ENCODE peak calls at places on chromosomes 16 and 17, in six cellular contexts. X is Panc1, M is cardiac muscle cell, J is OCI-LY7, R is epithelial cell of esophagus, W is PC-3. S is an unnamed sample.

GRCh38 chr16:21663889-21664647 is at the start of gene OTOA:
- DNase-seq in M (peak; percentile 18), X (no peak), W (no peak), R (no peak), J (no peak), S (no peak)

GRCh38 chr16:69520800-69521602 is 44.8 kb upstream of the NFAT5 start:
- DNase-seq in M (no peak), R (peak; percentile 19), J (no peak), W (no peak), X (no peak), S (no peak)

GRCh38 chr17:75364078-75364477 is 41.4 kb downstream of the GRB2 start:
- DNase-seq in W (peak; percentile 94), J (no peak), X (peak; percentile 48), R (peak; percentile 74), M (no peak), S (peak; percentile 84)

GRCh38 chr17:41932821-41933389 is 2.5 kb downstream of the ODAD4 start:
- DNase-seq in M (no peak), W (no peak), R (no peak), J (no peak), X (no peak), S (no peak)

GRCh38 chr16:30533748-30534367 is 800 bp downstream of the ZNF747 start:
- DNase-seq in R (no peak), J (peak; percentile 45), X (no peak), W (no peak), M (no peak), S (peak; percentile 34)

GRCh38 chr16:75621170-75621477 is 2.0 kb downstream of the ADAT1 start:
- DNase-seq in J (peak; percentile 64), W (peak; percentile 39), X (no peak), R (peak; percentile 48), M (peak; percentile 48), S (peak; percentile 71)

GRCh38 chr16:610513-611381 is 20.0 kb upstream of the WFIKKN1 start:
- DNase-seq in J (peak; percentile 31), X (no peak), R (peak; percentile 83), M (peak; percentile 55), W (no peak), S (peak; percentile 41)

GRCh38 chr17:54738496-54738895 is 162.2 kb upstream of the TOM1L1 start:
- DNase-seq in J (no peak), R (no peak), M (no peak), X (no peak), W (no peak), S (no peak)

GRCh38 chr17:57697891-57698708 is 47.0 kb downstream of the CCDC182 start:
- DNase-seq in W (no peak), J (no peak), X (no peak), M (peak; percentile 19), R (peak; percentile 5), S (no peak)

GRCh38 chr17:6843241-6843890 is 11.8 kb upstream of the TEKT1 start:
- DNase-seq in J (peak; percentile 74), R (peak; percentile 73), X (peak; percentile 25), W (peak; percentile 78), M (peak; percentile 65), S (peak; percentile 74)

GRCh38 chr17:7588553-7589203 is 1.2 kb downstream of the SOX15 start:
- DNase-seq in X (no peak), W (no peak), J (no peak), R (peak; percentile 42), M (no peak), S (no peak)

GRCh38 chr16:11093578-11094074 is 149.3 kb downstream of the CLEC16A start:
- DNase-seq in W (no peak), M (no peak), X (no peak), R (no peak), J (no peak), S (no peak)

GRCh38 chr17:37614391-37614790 is 5.2 kb upstream of the SYNRG start:
- DNase-seq in W (peak; percentile 67), X (no peak), R (peak; percentile 91), M (no peak), J (no peak), S (peak; percentile 77)

GRCh38 chr17:19707728-19708221 is 8.6 kb downstream of the SLC47A2 start:
- DNase-seq in W (no peak), J (no peak), X (no peak), M (no peak), R (no peak), S (no peak)

GRCh38 chr16:27795992-27796614 is 246.2 kb downstream of the KATNIP start:
- DNase-seq in M (peak; percentile 90), R (peak; percentile 50), X (no peak), W (peak; percentile 43), J (peak; percentile 29), S (peak; percentile 50)

GRCh38 chr16:87618216-87618615 is 15.9 kb downstream of the JPH3 start:
- DNase-seq in M (no peak), J (no peak), X (no peak), R (no peak), W (no peak), S (no peak)

GRCh38 chr16:4288148-4288921 is 15.5 kb upstream of the TFAP4 start:
- DNase-seq in X (no peak), M (peak; percentile 83), W (peak; percentile 73), J (peak; percentile 79), R (peak; percentile 91), S (peak; percentile 58)

GRCh38 chr17:72380120-72380519 is 259.3 kb downstream of the SOX9 start:
- DNase-seq in W (no peak), R (no peak), X (no peak), J (no peak), M (no peak), S (no peak)

GRCh38 chr17:27315796-27316465 is 22.0 kb downstream of the WSB1 start:
- DNase-seq in X (no peak), W (no peak), J (no peak), R (no peak), M (no peak), S (no peak)

GRCh38 chr17:61427567-61427966 is 24.7 kb upstream of the TBX4 start:
- DNase-seq in R (no peak), X (no peak), M (no peak), W (no peak), J (no peak), S (no peak)

GRCh38 chr17:61423967-61424649 is 24.5 kb downstream of the TBX2 start:
- DNase-seq in M (no peak), R (no peak), W (no peak), J (no peak), X (no peak), S (no peak)

GRCh38 chr17:61429274-61429673 is 22.9 kb upstream of the TBX4 start:
- DNase-seq in X (no peak), W (no peak), R (no peak), J (no peak), M (no peak), S (no peak)

GRCh38 chr17:61425682-61426481 is 26.2 kb downstream of the TBX2 start:
- DNase-seq in J (no peak), X (no peak), M (no peak), W (peak; percentile 60), R (no peak), S (peak; percentile 35)

GRCh38 chr17:61426482-61427304 is 25.5 kb upstream of the TBX4 start:
- DNase-seq in M (no peak), R (no peak), W (peak; percentile 98), X (no peak), J (no peak), S (peak; percentile 63)
- TF ChIP-seq CTCF in M (no peak), R (no peak), W (peak; percentile 50), X (no peak), J (peak; percentile 21), S (peak; percentile 28)

GRCh38 chr17:39793473-39793872 is 55.7 kb downstream of the GRB7 start:
- DNase-seq in R (no peak), X (no peak), M (no peak), W (no peak), J (no peak), S (no peak)
- H3K4me3 ChIP-seq in R (no peak overlapping the region), X (no peak overlapping the region), M (no peak overlapping the region), W (no peak overlapping the region), J (peak overlapping the region; percentile 52), S (no peak overlapping the region)

GRCh38 chr17:48636177-48637018 is 10.2 kb upstream of the HOXB9 start:
- DNase-seq in W (peak; percentile 84), X (no peak), J (peak; percentile 80), R (peak; percentile 37), M (peak; percentile 93), S (peak; percentile 16)
- TF ChIP-seq CTCF in W (peak; percentile 81), X (peak; percentile 93), J (peak; percentile 82), R (peak; percentile 35), M (peak; percentile 57), S (peak; percentile 36)

GRCh38 chr17:79834575-79835469 is 4.4 kb downstream of the CBX4 start:
- DNase-seq in J (peak; percentile 52), X (no peak), R (no peak), M (peak; percentile 54), W (peak; percentile 35), S (no peak)

GRCh38 chr17:79835470-79835899 is 3.8 kb downstream of the CBX4 start:
- DNase-seq in J (no peak), M (peak; percentile 56), R (no peak), W (no peak), X (no peak), S (no peak)

GRCh38 chr17:79832211-79833109 is 6.8 kb downstream of the CBX4 start:
- DNase-seq in W (no peak), X (no peak), R (no peak), J (no peak), M (peak; percentile 85), S (peak; percentile 51)

GRCh38 chr17:79833110-79833450 is 6.2 kb downstream of the CBX4 start:
- DNase-seq in J (no peak), W (no peak), R (no peak), X (no peak), M (no peak), S (no peak)

DNA sequence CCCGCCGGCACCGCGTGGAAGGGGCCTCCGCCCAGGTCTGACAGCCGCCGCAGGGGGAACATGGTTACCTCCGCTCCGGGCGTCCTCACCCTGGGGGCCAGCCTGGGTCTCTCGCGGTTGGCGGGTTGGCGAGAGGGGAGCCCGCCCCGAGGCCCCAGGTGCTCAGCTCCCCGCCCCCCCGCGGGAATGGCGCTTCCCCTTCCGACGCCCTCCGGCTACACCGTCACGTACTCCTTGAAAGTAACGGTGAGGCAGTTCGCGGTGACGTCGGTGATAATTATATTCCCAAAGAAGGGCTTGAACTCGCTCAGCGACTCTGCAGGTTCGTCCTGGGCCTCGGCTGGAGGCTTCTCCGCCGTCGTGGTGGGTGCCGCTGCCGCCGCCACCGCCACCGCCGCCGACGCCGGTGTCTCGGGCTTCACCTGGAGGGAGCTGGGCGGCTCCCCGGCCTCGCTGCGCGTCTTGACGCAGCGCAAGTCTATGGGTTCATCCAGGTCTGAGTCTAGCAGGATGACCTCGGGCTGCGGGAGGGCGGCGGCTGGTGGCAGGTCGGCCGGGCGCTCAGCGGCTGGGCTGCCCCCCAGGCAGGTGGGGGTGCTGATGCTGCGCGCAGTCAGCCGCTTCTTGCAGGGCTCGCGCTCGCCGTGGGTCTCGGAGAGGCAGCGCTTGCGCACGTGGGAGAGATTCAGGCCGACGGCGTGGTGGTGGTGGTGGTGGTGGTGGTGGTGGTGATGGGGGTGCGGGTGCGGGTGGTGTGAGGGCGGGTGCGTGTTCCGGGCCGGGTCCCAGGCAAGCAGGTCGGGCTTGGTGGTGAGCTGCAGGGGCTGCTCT is 5.3 kb downstream of the CBX4 start:
- DNase-seq in M (peak; percentile 15), J (no peak), W (no peak), X (no peak), R (no peak), S (no peak)
- H3K4me3 ChIP-seq in M (no peak overlapping the region), J (no peak overlapping the region), W (no peak overlapping the region), X (peak overlapping the region; percentile 12), R (no peak overlapping the region), S (no peak overlapping the region)